ENCODE peak calls at places on chromosome 12, in four cellular contexts. One of them, this sample, is unnamed.

GRCh38 chr12:90896164-90896563 is 58.8 kb downstream of the CCER1 start:
- DNase-seq in GM12878: no peak
- DNase-seq in K562: no peak
- DNase-seq in HL-60: no peak
- DNase-seq in this sample: no peak

GRCh38 chr12:123998960-123999359 is 25.9 kb downstream of the ZNF664 start:
- DNase-seq in GM12878: no peak
- DNase-seq in K562: peak; percentile 43
- DNase-seq in HL-60: no peak
- DNase-seq in this sample: no peak

GRCh38 chr12:76571256-76571655 is 11.7 kb upstream of the OSBPL8 start:
- DNase-seq in GM12878: no peak
- DNase-seq in K562: no peak
- DNase-seq in HL-60: no peak
- DNase-seq in this sample: no peak

GRCh38 chr12:42090899-42091298 is 53.8 kb downstream of the GXYLT1 start:
- DNase-seq in GM12878: no peak
- DNase-seq in K562: no peak
- DNase-seq in HL-60: no peak
- DNase-seq in this sample: no peak

GRCh38 chr12:127830730-127831129 is 436.2 kb upstream of the TMEM132C start:
- DNase-seq in GM12878: no peak
- DNase-seq in K562: no peak
- DNase-seq in HL-60: no peak
- DNase-seq in this sample: no peak

GRCh38 chr12:11875414-11875935 is 195.3 kb upstream of the BCL2L14 start:
- DNase-seq in GM12878: no peak
- DNase-seq in K562: no peak
- DNase-seq in HL-60: no peak
- DNase-seq in this sample: no peak

GRCh38 chr12:47725893-47726292 is 603 bp upstream of the ENDOU start:
- DNase-seq in GM12878: no peak
- DNase-seq in K562: no peak
- DNase-seq in HL-60: no peak
- DNase-seq in this sample: no peak

GRCh38 chr12:46148706-46149463 is 120.0 kb downstream of the SLC38A1 start:
- DNase-seq in GM12878: no peak
- DNase-seq in K562: no peak
- DNase-seq in HL-60: no peak
- DNase-seq in this sample: no peak

GRCh38 chr12:99130808-99131538 is 485.9 kb downstream of the APAF1 start:
- DNase-seq in GM12878: peak; percentile 50
- DNase-seq in K562: no peak
- DNase-seq in HL-60: no peak
- DNase-seq in this sample: no peak

GRCh38 chr12:3005736-3006135 is 46.5 kb downstream of the TEAD4 start:
- DNase-seq in GM12878: no peak
- DNase-seq in K562: no peak
- DNase-seq in HL-60: no peak
- DNase-seq in this sample: no peak

GRCh38 chr12:5989621-5990020 is 44.6 kb upstream of the ANO2 start:
- DNase-seq in GM12878: no peak
- DNase-seq in K562: no peak
- DNase-seq in HL-60: no peak
- DNase-seq in this sample: no peak

GRCh38 chr12:51028126-51028810 is 2.1 kb upstream of the SLC11A2 start:
- DNase-seq in GM12878: no peak
- DNase-seq in K562: peak; percentile 56
- DNase-seq in HL-60: peak; percentile 88
- DNase-seq in this sample: no peak

GRCh38 chr12:16605666-16606116 is 271 bp downstream of the LMO3 start:
- DNase-seq in GM12878: no peak
- DNase-seq in K562: no peak
- DNase-seq in HL-60: no peak
- DNase-seq in this sample: no peak

GRCh38 chr12:66066071-66066928 is 64.2 kb downstream of the LLPH start:
- DNase-seq in GM12878: peak; percentile 75
- DNase-seq in K562: no peak
- DNase-seq in HL-60: no peak
- DNase-seq in this sample: no peak

GRCh38 chr12:115402443-115403170 is 718.6 kb upstream of the TBX3 start:
- DNase-seq in GM12878: no peak
- DNase-seq in K562: no peak
- DNase-seq in HL-60: no peak
- DNase-seq in this sample: no peak

GRCh38 chr12:15939111-15939510 is 28.0 kb downstream of the DERA start:
- DNase-seq in GM12878: no peak
- DNase-seq in K562: no peak
- DNase-seq in HL-60: no peak
- DNase-seq in this sample: no peak

GRCh38 chr12:120225852-120226640 is 25.1 kb upstream of the RPLP0 start:
- DNase-seq in GM12878: no peak
- DNase-seq in K562: peak; percentile 52
- DNase-seq in HL-60: peak; percentile 60
- DNase-seq in this sample: peak; percentile 62

GRCh38 chr12:105644770-105645169 is 314.3 kb downstream of the C12orf75 start:
- DNase-seq in GM12878: no peak
- DNase-seq in K562: no peak
- DNase-seq in HL-60: no peak
- DNase-seq in this sample: no peak

GRCh38 chr12:4143909-4144308 is 129.7 kb upstream of the CCND2 start:
- DNase-seq in GM12878: no peak
- DNase-seq in K562: no peak
- DNase-seq in HL-60: no peak
- DNase-seq in this sample: no peak

GRCh38 chr12:4148418-4149056 is 125.0 kb upstream of the CCND2 start:
- DNase-seq in GM12878: peak; percentile 93
- DNase-seq in K562: no peak
- DNase-seq in HL-60: peak; percentile 87
- DNase-seq in this sample: no peak

GRCh38 chr12:4145990-4146859 is 127.3 kb upstream of the CCND2 start:
- DNase-seq in GM12878: peak; percentile 87
- DNase-seq in K562: no peak
- DNase-seq in HL-60: no peak
- DNase-seq in this sample: no peak

GRCh38 chr12:4144676-4145075 is 128.9 kb upstream of the CCND2 start:
- DNase-seq in GM12878: no peak
- DNase-seq in K562: no peak
- DNase-seq in HL-60: no peak
- DNase-seq in this sample: no peak

GRCh38 chr12:4147051-4147481 is 126.5 kb upstream of the CCND2 start:
- DNase-seq in GM12878: no peak
- DNase-seq in K562: no peak
- DNase-seq in HL-60: peak; percentile 9
- DNase-seq in this sample: no peak
- TF ChIP-seq SPI1 in GM12878: peak; percentile 77
- TF ChIP-seq SPI1 in K562: no peak
- TF ChIP-seq SPI1 in HL-60: peak; percentile 72
- TF ChIP-seq SPI1 in this sample: peak; percentile 80

GRCh38 chr12:68673788-68674187 is 13.0 kb upstream of the NUP107 start:
- DNase-seq in GM12878: no peak
- DNase-seq in K562: peak; percentile 8
- DNase-seq in HL-60: no peak
- DNase-seq in this sample: no peak
- TF ChIP-seq POLR2AphosphoS5 in GM12878: no peak
- TF ChIP-seq POLR2AphosphoS5 in K562: no peak
- TF ChIP-seq POLR2AphosphoS5 in HL-60: no peak
- TF ChIP-seq POLR2AphosphoS5 in this sample: no peak

GRCh38 chr12:104603545-104603973 is 146.8 kb downstream of the CHST11 start:
- DNase-seq in GM12878: no peak
- DNase-seq in K562: no peak
- DNase-seq in HL-60: no peak
- DNase-seq in this sample: no peak

GRCh38 chr12:104604995-104605675 is 148.4 kb downstream of the CHST11 start:
- DNase-seq in GM12878: no peak
- DNase-seq in K562: no peak
- DNase-seq in HL-60: no peak
- DNase-seq in this sample: no peak

GRCh38 chr12:104604070-104604994 is 147.6 kb downstream of the CHST11 start:
- DNase-seq in GM12878: peak; percentile 86
- DNase-seq in K562: peak; percentile 85
- DNase-seq in HL-60: peak; percentile 87
- DNase-seq in this sample: peak; percentile 51

GRCh38 chr12:104602901-104603300 is 146.2 kb downstream of the CHST11 start:
- DNase-seq in GM12878: no peak
- DNase-seq in K562: no peak
- DNase-seq in HL-60: no peak
- DNase-seq in this sample: no peak

DNA sequence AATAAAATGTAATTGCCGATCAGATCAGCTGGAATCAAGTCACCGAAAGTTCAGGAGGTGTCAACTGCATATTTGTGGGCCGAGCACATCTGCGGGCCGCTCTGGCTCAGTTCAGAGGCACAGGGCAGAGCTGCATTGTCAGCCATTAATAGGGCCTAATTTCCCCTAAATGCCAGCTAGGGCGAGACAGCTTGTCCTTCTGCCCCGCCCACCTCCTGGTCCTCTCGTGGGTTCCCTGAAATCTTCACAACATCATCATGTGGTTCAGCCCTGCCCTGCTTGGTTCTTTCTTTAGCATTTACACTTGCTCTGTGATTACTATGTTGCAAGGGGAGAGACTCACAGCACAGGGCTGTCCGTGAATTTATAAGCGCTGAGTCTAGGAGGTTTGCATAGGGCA is 148.9 kb downstream of the CHST11 start:
- DNase-seq in GM12878: no peak
- DNase-seq in K562: no peak
- DNase-seq in HL-60: peak; percentile 26
- DNase-seq in this sample: no peak
- TF ChIP-seq SPI1 in GM12878: no peak
- TF ChIP-seq SPI1 in K562: no peak
- TF ChIP-seq SPI1 in HL-60: no peak
- TF ChIP-seq SPI1 in this sample: no peak

DNA sequence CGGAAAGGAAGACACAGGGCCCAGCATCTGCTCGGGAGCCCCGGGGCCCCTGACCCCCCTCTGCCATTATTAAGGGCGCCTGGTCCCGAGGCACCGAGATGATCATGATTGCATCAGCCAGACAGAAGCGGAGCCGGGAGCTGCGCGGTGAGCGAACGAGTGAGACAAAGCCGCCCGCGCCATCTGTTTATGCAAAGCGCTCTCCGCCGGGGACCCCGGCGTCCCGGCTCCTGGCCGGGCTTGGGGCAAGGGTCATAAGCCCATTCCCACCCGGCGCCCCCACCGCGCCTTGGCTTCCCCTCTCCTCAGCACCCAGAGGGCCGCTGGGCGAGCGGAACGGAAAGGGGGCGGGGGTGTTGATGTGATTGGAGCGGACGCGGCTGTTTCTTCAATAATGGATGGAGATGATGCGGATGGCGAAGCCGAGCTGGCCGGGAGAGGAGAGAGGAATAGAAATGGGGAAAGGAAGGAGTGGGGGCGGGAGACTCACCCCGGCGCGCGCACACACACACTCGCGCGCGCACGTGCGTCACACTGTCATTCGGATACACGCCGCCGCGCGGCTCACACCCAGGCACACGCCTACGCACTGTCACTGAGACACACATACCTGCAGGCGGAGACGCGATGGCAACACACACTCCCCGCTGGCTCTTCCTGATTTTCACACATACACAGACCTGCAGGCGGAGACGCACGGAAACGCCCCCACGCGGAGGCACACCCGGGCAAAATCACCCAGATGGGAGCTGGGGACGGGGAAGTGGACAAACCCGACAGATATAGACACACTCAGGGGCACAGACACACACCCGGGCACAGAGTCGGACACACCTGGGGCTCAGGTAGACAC is 10.7 kb downstream of the STAC3 start:
- DNase-seq in GM12878: no peak
- DNase-seq in K562: peak; percentile 49
- DNase-seq in HL-60: peak; percentile 66
- DNase-seq in this sample: no peak
- TF ChIP-seq POLR2AphosphoS5 in GM12878: no peak
- TF ChIP-seq POLR2AphosphoS5 in K562: no peak
- TF ChIP-seq POLR2AphosphoS5 in HL-60: peak; percentile 12
- TF ChIP-seq POLR2AphosphoS5 in this sample: no peak

GRCh38 chr12:122035292-122035691 is 13.6 kb downstream of the BCL7A start:
- DNase-seq in GM12878: no peak
- DNase-seq in K562: no peak
- DNase-seq in HL-60: no peak
- DNase-seq in this sample: no peak
- TF ChIP-seq SPI1 in GM12878: no peak
- TF ChIP-seq SPI1 in K562: no peak
- TF ChIP-seq SPI1 in HL-60: no peak
- TF ChIP-seq SPI1 in this sample: no peak

GRCh38 chr12:49130151-49131050 is 794 bp downstream of the TUBA1B start:
- DNase-seq in GM12878: peak; percentile 90
- DNase-seq in K562: peak; percentile 92
- DNase-seq in HL-60: peak; percentile 95
- DNase-seq in this sample: peak; percentile 72
- TF ChIP-seq POLR2AphosphoS5 in GM12878: peak; percentile 79
- TF ChIP-seq POLR2AphosphoS5 in K562: peak; percentile 67
- TF ChIP-seq POLR2AphosphoS5 in HL-60: peak; percentile 88
- TF ChIP-seq POLR2AphosphoS5 in this sample: peak; percentile 67

GRCh38 chr12:71730936-71731335 is 23.7 kb upstream of the RAB21 start:
- DNase-seq in GM12878: no peak
- DNase-seq in K562: no peak
- DNase-seq in HL-60: no peak
- DNase-seq in this sample: no peak

GRCh38 chr12:71732357-71732712 is 22.3 kb upstream of the RAB21 start:
- DNase-seq in GM12878: no peak
- DNase-seq in K562: no peak
- DNase-seq in HL-60: no peak
- DNase-seq in this sample: no peak

GRCh38 chr12:71727958-71728357 is 26.7 kb upstream of the RAB21 start:
- DNase-seq in GM12878: no peak
- DNase-seq in K562: no peak
- DNase-seq in HL-60: no peak
- DNase-seq in this sample: no peak

GRCh38 chr12:71726548-71726947 is 28.1 kb upstream of the RAB21 start:
- DNase-seq in GM12878: no peak
- DNase-seq in K562: no peak
- DNase-seq in HL-60: no peak
- DNase-seq in this sample: no peak

GRCh38 chr12:71731439-71732356 is 23.0 kb upstream of the RAB21 start:
- DNase-seq in GM12878: no peak
- DNase-seq in K562: peak; percentile 30
- DNase-seq in HL-60: no peak
- DNase-seq in this sample: no peak
- TF ChIP-seq SPI1 in GM12878: no peak
- TF ChIP-seq SPI1 in K562: no peak
- TF ChIP-seq SPI1 in HL-60: no peak
- TF ChIP-seq SPI1 in this sample: no peak

DNA sequence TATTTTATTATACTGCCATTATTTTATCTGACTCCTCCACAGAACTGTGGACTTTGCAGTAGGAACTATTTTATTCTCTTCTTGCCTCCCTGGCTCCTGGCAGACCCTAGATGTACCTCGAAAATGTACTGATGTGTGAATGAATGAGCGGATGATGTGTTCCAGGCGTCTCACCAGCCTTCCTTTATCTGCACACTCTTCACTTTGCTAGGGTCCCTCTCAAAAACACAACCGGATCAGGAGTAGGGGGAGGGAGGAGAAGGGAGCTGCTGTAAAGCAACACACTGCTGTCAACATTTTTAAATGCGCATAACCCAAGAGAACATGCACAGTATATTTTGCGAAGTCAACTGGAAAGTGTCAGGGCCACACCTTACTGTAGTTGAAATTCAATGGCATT is 36.2 kb downstream of the SRGAP1 start:
- DNase-seq in GM12878: no peak
- DNase-seq in K562: no peak
- DNase-seq in HL-60: no peak
- DNase-seq in this sample: no peak
- TF ChIP-seq POLR2AphosphoS5 in GM12878: no peak
- TF ChIP-seq POLR2AphosphoS5 in K562: no peak
- TF ChIP-seq POLR2AphosphoS5 in HL-60: no peak
- TF ChIP-seq POLR2AphosphoS5 in this sample: no peak

GRCh38 chr12:110338754-110339153 is 57.7 kb downstream of the ATP2A2 start:
- DNase-seq in GM12878: no peak
- DNase-seq in K562: peak; percentile 15
- DNase-seq in HL-60: no peak
- DNase-seq in this sample: no peak
- TF ChIP-seq SPI1 in GM12878: peak; percentile 48
- TF ChIP-seq SPI1 in K562: no peak
- TF ChIP-seq SPI1 in HL-60: no peak
- TF ChIP-seq SPI1 in this sample: peak; percentile 64

This sample was measured in GM12891.